ENCODE peak calls at places on chromosomes 7 and 10, in five cellular contexts. X, Y, A, U and E are unnamed samples. For H3K36me3 and H3K27me3, the result is how much of the 10 kb centered on the place peaks cover.

GRCh38 chr10:107451047-107451446 is 286.5 kb upstream of the SORCS1 start:
- DNase-seq in Y (no peak), A (no peak), U (no peak), X (no peak), E (no peak)

GRCh38 chr10:125010362-125010761 is 68.4 kb downstream of the ZRANB1 start:
- DNase-seq in U (no peak), Y (no peak), X (peak), A (no peak), E (no peak)

GRCh38 chr7:5375925-5376324 is 47.7 kb downstream of the TNRC18 start:
- DNase-seq in U (no peak), X (no peak), Y (no peak), A (no peak), E (peak)

GRCh38 chr10:132961-133898 is 2.0 kb upstream of the ZMYND11 start:
- DNase-seq in U (peak), X (no peak), Y (no peak), A (peak), E (no peak)

GRCh38 chr7:2861509-2861908 is 17.4 kb upstream of the GNA12 start:
- DNase-seq in X (no peak), A (no peak), Y (no peak), U (no peak), E (no peak)

GRCh38 chr7:90579181-90579688 is 16.9 kb upstream of the CDK14 start:
- DNase-seq in A (no peak), X (no peak), U (peak), Y (no peak), E (no peak)

GRCh38 chr10:75926763-75927162 is 495.3 kb downstream of the LRMDA start:
- DNase-seq in U (no peak), X (no peak), Y (no peak), A (peak), E (no peak)

GRCh38 chr7:95104739-95105138 is 197.3 kb downstream of the PPP1R9A start:
- DNase-seq in Y (no peak), A (no peak), U (no peak), X (no peak), E (no peak)

GRCh38 chr7:95859434-95859833 is 87.1 kb downstream of the DYNC1I1 start:
- DNase-seq in U (no peak), X (no peak), A (peak), Y (peak), E (no peak)

GRCh38 chr10:110425684-110426293 is 71.9 kb upstream of the DUSP5 start:
- DNase-seq in U (peak), Y (no peak), X (no peak), A (no peak), E (no peak)

GRCh38 chr7:132430466-132430862 is 145.8 kb downstream of the PLXNA4 start:
- DNase-seq in Y (no peak), A (no peak), X (no peak), U (no peak), E (no peak)

GRCh38 chr7:68438016-68438415 is 1160.3 kb upstream of the AUTS2 start:
- DNase-seq in Y (no peak), A (no peak), U (no peak), X (no peak), E (no peak)

GRCh38 chr10:21527634-21528451 is 2.4 kb upstream of the SKIDA1 start:
- DNase-seq in X (no peak), U (no peak), Y (no peak), A (no peak), E (no peak)

GRCh38 chr7:65390588-65390987 is 16.9 kb downstream of the ZNF92 start:
- DNase-seq in U (no peak), Y (no peak), A (no peak), X (no peak), E (no peak)

GRCh38 chr7:67589178-67589577 is 592.5 kb downstream of the TYW1 start:
- DNase-seq in X (no peak), Y (no peak), U (no peak), A (no peak), E (no peak)

GRCh38 chr10:52004342-52004949 is 305.1 kb upstream of the CSTF2T start:
- DNase-seq in X (no peak), Y (no peak), U (no peak), A (peak), E (peak)

GRCh38 chr10:63166742-63167258 is 33.7 kb downstream of the NRBF2 start:
- DNase-seq in U (peak), X (no peak), A (peak), Y (peak), E (peak)

GRCh38 chr10:30199376-30200018 is 140.1 kb upstream of the JCAD start:
- DNase-seq in Y (no peak), U (no peak), A (no peak), X (no peak), E (no peak)

GRCh38 chr10:127228195-127228785 is 31.9 kb upstream of the INSYN2A start:
- DNase-seq in Y (no peak), U (no peak), X (no peak), A (peak), E (no peak)

DNA sequence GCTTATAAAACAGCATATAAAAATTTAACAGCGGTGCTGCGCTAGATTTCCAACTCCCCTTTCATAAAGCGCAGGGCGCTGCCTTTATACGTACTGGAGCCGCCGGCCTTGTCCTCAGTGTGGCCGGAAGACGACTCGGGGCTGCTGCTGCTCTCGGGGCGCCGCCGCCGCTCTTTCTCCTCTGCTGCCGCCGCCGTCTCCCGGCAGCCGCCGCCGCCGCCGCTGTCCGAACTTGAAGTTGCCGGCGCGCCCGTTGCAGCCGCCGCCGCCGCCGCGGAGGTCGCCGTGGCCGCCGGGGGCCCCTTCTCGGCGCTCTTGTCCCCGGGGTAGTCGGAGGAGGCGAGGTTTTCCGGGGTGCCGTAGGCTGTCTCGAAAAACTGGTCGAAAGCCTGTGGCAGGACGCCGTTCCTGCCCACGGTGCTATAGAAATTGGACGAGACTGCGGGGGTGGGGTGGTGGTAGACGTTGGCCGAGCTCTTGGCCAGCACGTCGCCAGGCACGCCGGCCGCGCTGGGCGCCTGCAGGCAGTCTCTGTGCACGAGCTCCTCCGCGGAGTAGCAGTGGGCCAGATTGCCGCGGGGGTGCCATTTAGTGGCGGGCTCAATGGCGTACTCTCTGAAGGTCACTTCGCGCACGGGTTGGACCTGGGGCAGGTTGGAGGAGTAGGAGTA is 555 bp downstream of the HOXA11 start:
- DNase-seq in A (peak), U (no peak), X (peak), Y (no peak), E (peak)
- H3K4me3 ChIP-seq in A (no peak), U (peak), X (peak), Y (peak), E (no peak)

GRCh38 chr10:61063911-61064310 is 119.9 kb upstream of the RHOBTB1 start:
- DNase-seq in X (no peak), U (no peak), A (peak), Y (no peak), E (no peak)

GRCh38 chr10:61063035-61063434 is 119.0 kb upstream of the RHOBTB1 start:
- DNase-seq in Y (no peak), U (no peak), A (no peak), X (no peak), E (no peak)

GRCh38 chr10:61064356-61064755 is 120.4 kb upstream of the RHOBTB1 start:
- DNase-seq in Y (no peak), A (no peak), U (no peak), X (no peak), E (no peak)

GRCh38 chr10:61066661-61067353 is 122.8 kb upstream of the RHOBTB1 start:
- DNase-seq in X (no peak), A (no peak), Y (no peak), U (no peak), E (no peak)

DNA sequence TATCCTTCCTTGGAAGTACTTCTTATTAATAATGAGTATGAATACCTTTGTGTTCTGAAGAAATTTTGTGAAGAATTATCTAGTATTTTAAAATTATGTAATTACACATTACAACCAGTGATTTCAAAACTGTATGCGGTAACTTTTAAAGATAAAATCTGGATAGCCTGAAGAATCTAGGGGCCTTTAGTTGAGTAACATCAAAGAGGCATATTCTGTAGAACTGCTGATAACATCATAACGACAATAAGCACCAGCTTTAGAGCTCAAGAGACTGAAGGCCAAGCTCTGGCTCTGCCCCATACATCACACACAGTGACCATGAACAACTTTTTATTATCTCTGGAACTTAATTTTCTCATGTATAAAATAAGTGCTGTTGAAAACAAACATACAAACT is 121.0 kb upstream of the RHOBTB1 start:
- DNase-seq in A (no peak), U (no peak), Y (no peak), X (no peak), E (no peak)
- H3K36me3 ChIP-seq in A (under half), U (under half), Y (under half), X (under half), E (under half)

DNA sequence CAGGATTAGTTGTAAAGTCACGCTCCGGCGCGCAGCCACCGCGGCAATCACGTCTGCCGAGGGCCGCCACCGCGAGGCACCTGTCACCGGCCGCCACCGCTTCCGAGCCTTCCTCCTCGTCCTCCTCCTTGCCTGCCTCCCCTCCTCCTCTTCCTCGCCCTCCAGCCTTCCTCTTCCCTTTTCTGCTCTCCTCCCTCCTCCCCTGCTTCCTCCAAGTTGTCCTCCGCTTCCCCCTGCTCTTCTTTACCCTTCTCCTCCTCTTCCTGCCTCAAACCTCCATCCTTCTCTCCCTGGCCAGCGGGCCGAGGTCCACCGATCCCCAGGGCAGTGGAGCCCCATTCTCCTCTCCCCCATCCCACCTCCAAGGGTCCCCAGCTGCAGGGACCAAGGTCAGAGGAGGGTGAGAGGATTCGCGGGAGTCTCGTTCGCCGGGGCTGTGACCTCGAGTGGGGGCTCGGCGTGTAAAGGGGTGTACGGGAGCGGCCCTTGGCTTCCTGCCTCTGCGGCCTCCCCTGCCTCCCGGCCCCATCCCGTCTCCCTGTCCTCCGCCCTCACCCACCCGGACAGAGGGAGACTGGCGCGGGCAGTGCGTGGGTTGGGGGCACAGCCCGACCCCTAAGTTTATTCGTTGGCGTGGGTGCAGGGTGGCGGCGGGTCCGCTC is 89.5 kb upstream of the PAX2 start:
- DNase-seq in U (no peak), A (peak), X (no peak), Y (no peak), E (peak)
- H3K27me3 ChIP-seq in U (half or more), A (half or more), X (half or more), Y (half or more), E (half or more)

GRCh38 chr10:103693812-103694205 is 161.6 kb downstream of the SH3PXD2A start:
- DNase-seq in U (no peak), Y (no peak), X (no peak), A (no peak), E (no peak)
- H3K4me3 ChIP-seq in U (no peak), Y (peak), X (no peak), A (peak), E (no peak)

GRCh38 chr10:5921746-5922145 is 31.7 kb downstream of the FBH1 start:
- DNase-seq in U (no peak), A (no peak), Y (no peak), X (no peak), E (no peak)
- H3K36me3 ChIP-seq in U (under half), A (under half), Y (half or more), X (half or more), E (half or more)